ENCODE peak calls at places on chromosomes 2 and 18, in seven cellular contexts. B is A549, J is MCF 10A, K is epithelial cell of esophagus, Z is pancreas, U is GM13976, N is fibroblast of pulmonary artery. W is an unnamed sample.

GRCh38 chr2:167487728-167488127 is 599.4 kb downstream of the XIRP2 start:
- DNase-seq in K (no peak), Z (no peak), J (no peak), N (no peak), B (no peak), U (no peak), W (no peak)

GRCh38 chr18:68229351-68229750 is 485.6 kb downstream of the TMX3 start:
- DNase-seq in K (no peak), B (no peak), N (no peak), J (no peak), U (no peak), Z (no peak), W (no peak)

GRCh38 chr18:57930476-57930875 is 113.5 kb upstream of the NEDD4L start:
- DNase-seq in N (no peak), Z (no peak), U (no peak), J (peak; percentile 69), B (no peak), K (peak; percentile 78), W (no peak)

GRCh38 chr2:143545643-143546275 is 416.5 kb downstream of the ARHGAP15 start:
- DNase-seq in K (no peak), N (no peak), J (no peak), U (no peak), B (no peak), Z (no peak), W (no peak)

GRCh38 chr2:74293191-74294065 is 49.8 kb downstream of the SLC4A5 start:
- DNase-seq in B (no peak), U (no peak), N (no peak), Z (no peak), J (no peak), K (no peak), W (no peak)

GRCh38 chr2:137775529-137775928 is 188.7 kb upstream of the HNMT start:
- DNase-seq in Z (no peak), N (no peak), J (no peak), K (no peak), B (no peak), U (no peak), W (no peak)

GRCh38 chr2:85537600-85538506 is 1.1 kb upstream of the MAT2A start:
- DNase-seq in N (peak; percentile 38), Z (peak; percentile 76), B (peak; percentile 56), K (peak; percentile 46), U (peak; percentile 41), J (peak; percentile 38), W (peak; percentile 52)

GRCh38 chr18:76455015-76455676 is 39.9 kb downstream of the ZNF516 start:
- DNase-seq in K (no peak), Z (no peak), J (no peak), U (no peak), B (no peak), N (no peak), W (no peak)

GRCh38 chr18:55588001-55588875 is at the start of gene TCF4:
- DNase-seq in Z (peak; percentile 77), N (peak; percentile 76), U (peak; percentile 32), K (peak; percentile 64), B (peak; percentile 33), J (peak; percentile 51), W (peak; percentile 52)

GRCh38 chr2:213162515-213163118 is 11.2 kb upstream of the IKZF2 start:
- DNase-seq in K (peak; percentile 30), U (no peak), N (peak; percentile 19), Z (no peak), B (no peak), J (no peak), W (no peak)

DNA sequence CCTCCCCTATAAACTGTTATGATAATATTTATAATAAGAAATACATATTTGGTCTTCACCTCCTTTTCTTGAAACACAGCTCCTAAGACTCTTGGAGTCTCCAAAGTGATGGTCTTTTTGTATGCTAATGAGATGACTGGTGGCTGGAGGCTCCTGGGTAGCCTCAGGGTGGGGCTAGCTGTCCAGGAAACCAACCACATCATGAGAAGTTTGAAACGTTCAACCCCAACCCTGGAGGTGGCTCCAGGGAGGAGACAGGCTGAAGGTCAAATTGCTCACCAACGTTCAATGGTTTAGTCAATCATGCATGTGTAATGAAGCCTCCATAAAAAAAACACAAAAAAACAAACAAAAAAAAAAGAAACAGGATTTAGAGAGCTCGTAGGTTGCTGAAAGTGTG is 298.7 kb upstream of the MGAT5 start:
- DNase-seq in U (no peak), B (no peak), N (no peak), Z (no peak), K (no peak), J (no peak), W (no peak)
- TF ChIP-seq CTCF in U (no peak), B (no peak), N (no peak), Z (no peak), K (no peak), J (no peak), W (no peak)

GRCh38 chr2:59181347-59181746 is 940.2 kb upstream of the FANCL start:
- DNase-seq in B (no peak), Z (no peak), U (no peak), K (no peak), J (no peak), N (no peak), W (no peak)

GRCh38 chr2:59184281-59185020 is 943.3 kb upstream of the FANCL start:
- DNase-seq in K (peak; percentile 37), B (no peak), J (peak; percentile 54), Z (no peak), N (no peak), U (no peak), W (no peak)

GRCh38 chr2:59183070-59183469 is 941.9 kb upstream of the FANCL start:
- DNase-seq in B (no peak), K (no peak), Z (no peak), J (no peak), N (no peak), U (no peak), W (no peak)

GRCh38 chr2:59180111-59180510 is 939.0 kb upstream of the FANCL start:
- DNase-seq in K (no peak), B (no peak), J (no peak), U (no peak), N (no peak), Z (no peak), W (no peak)

DNA sequence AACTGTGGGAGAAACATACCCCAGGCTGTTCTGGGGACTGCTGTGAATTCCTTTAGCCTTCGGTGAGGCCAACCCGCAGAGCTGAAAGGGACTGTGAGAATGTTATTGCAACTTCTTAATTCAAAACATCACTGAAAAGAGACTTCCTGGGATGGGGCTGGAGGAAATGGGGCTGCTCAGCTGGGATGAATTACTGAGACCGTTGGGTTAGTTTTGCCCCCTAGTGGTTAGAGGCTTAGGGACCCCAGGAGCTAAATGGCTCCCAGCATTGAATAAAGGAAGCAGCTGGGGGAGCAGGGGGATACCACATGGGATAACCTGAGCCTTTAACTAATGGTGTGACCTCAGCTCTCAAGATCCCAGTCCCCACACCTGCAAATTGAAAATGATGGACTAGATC is 941.1 kb upstream of the FANCL start:
- DNase-seq in Z (no peak), N (peak; percentile 2), B (peak; percentile 18), J (peak; percentile 32), U (no peak), K (no peak), W (peak; percentile 6)
- TF ChIP-seq CTCF in Z (no peak), N (peak; percentile 21), B (peak; percentile 31), J (no peak), U (peak; percentile 34), K (peak; percentile 11), W (peak; percentile 62)

GRCh38 chr2:234821946-234822470 is 129.8 kb upstream of the SH3BP4 start:
- DNase-seq in B (no peak), Z (no peak), N (no peak), J (no peak), U (no peak), K (no peak), W (no peak)

GRCh38 chr2:234816491-234816890 is 135.3 kb upstream of the SH3BP4 start:
- DNase-seq in N (no peak), J (no peak), B (no peak), U (no peak), K (no peak), Z (no peak), W (no peak)

GRCh38 chr2:234823196-234823876 is 128.5 kb upstream of the SH3BP4 start:
- DNase-seq in Z (no peak), U (no peak), N (no peak), K (no peak), J (no peak), B (no peak), W (no peak)

GRCh38 chr2:234816056-234816455 is 135.8 kb upstream of the SH3BP4 start:
- DNase-seq in B (no peak), N (no peak), K (no peak), J (no peak), Z (no peak), U (no peak), W (no peak)

GRCh38 chr2:234818937-234819336 is 132.9 kb upstream of the SH3BP4 start:
- DNase-seq in U (no peak), B (no peak), J (no peak), N (no peak), K (no peak), Z (no peak), W (no peak)
- TF ChIP-seq CTCF in U (no peak), B (no peak), J (no peak), N (peak; percentile 18), K (peak; percentile 39), Z (no peak), W (peak; percentile 40)

DNA sequence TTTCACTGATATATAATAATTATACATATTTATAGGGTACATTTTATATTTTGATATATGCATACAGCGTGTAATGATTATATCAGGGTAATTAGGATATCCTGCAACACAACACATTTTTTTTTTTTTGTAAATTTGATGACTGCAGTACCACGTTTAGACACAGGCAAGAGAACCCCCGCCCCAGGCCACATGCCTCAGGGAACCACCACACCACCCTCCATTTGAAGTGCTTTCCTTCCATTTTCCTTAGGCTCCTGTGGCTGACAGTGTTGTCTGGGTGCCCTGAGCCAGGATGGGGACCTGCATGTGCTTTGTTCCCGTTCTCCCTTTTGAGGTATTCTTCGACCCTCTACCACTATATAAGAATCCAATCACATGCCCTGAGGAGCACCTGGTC is 161.6 kb upstream of the CTAGE1 start:
- DNase-seq in J (no peak), Z (no peak), U (no peak), B (no peak), N (no peak), K (no peak), W (no peak)
- TF ChIP-seq CTCF in J (no peak), Z (no peak), U (no peak), B (no peak), N (no peak), K (no peak), W (no peak)

GRCh38 chr2:119574864-119575263 is 30.6 kb downstream of the CFAP221 start:
- DNase-seq in U (no peak), J (no peak), N (no peak), Z (no peak), B (no peak), K (no peak), W (no peak)
- TF ChIP-seq CTCF in U (no peak), J (no peak), N (no peak), Z (no peak), B (no peak), K (no peak), W (no peak)

GRCh38 chr18:23738575-23738974 is 49.3 kb downstream of the LAMA3 start:
- DNase-seq in J (no peak), Z (no peak), K (no peak), U (no peak), N (no peak), B (no peak), W (no peak)
- TF ChIP-seq CTCF in J (no peak), Z (no peak), K (no peak), U (no peak), N (no peak), B (no peak), W (no peak)